ENCODE peak calls at places on chromosomes 13 and 19, in ten cellular contexts. S is heart right ventricle, E is GM13976, A is lower leg skin, N is esophagus squamous epithelium, F is GM23338, C is K562, H is mucosa of descending colon, K is omental fat pad, T is SK-N-SH. J is an unnamed sample.

GRCh38 chr19:53906211-53907192 is 2.6 kb upstream of the CACNG7 start:
- DNase-seq in S (peak; percentile 18), H (peak; percentile 58), K (no peak), N (no peak), F (peak; percentile 81), A (no peak), C (peak; percentile 74), T (peak; percentile 85), E (peak; percentile 88), J (peak; percentile 84)

GRCh38 chr13:40319699-40320586 is 346.5 kb downstream of the FOXO1 start:
- DNase-seq in H (no peak), E (no peak), K (no peak), F (no peak), C (no peak), S (no peak), T (no peak), N (no peak), A (no peak), J (no peak)

GRCh38 chr13:29484796-29485195 is 110.7 kb downstream of the SLC7A1 start:
- DNase-seq in N (no peak), H (no peak), C (no peak), S (no peak), T (no peak), E (no peak), K (no peak), A (no peak), F (no peak), J (no peak)

GRCh38 chr19:45607071-45608029 is 5.3 kb upstream of the GPR4 start:
- DNase-seq in S (peak; percentile 87), C (peak; percentile 68), H (peak; percentile 70), F (peak; percentile 96), N (no peak), E (peak; percentile 56), T (peak; percentile 83), A (peak; percentile 92), K (peak; percentile 72), J (peak; percentile 89)

GRCh38 chr13:113935081-113935511 is 38.8 kb downstream of the C13orf46 start:
- DNase-seq in H (no peak), A (peak; percentile 80), S (no peak), K (no peak), E (no peak), T (peak; percentile 37), C (no peak), N (no peak), F (peak; percentile 43), J (peak; percentile 26)

GRCh38 chr13:88896466-88896865 is 1225.3 kb downstream of the SLITRK5 start:
- DNase-seq in N (no peak), C (no peak), K (no peak), F (no peak), T (no peak), A (peak; percentile 74), H (peak; percentile 41), S (no peak), E (no peak), J (no peak)

GRCh38 chr13:111437417-111437816 is 117.0 kb downstream of the TEX29 start:
- DNase-seq in H (no peak), T (no peak), K (no peak), F (no peak), N (no peak), C (no peak), E (no peak), S (no peak), A (no peak), J (no peak)

GRCh38 chr13:30510811-30511371 is 45.2 kb upstream of the HMGB1 start:
- DNase-seq in K (no peak), F (no peak), N (no peak), H (no peak), E (no peak), C (no peak), A (no peak), T (no peak), S (no peak), J (no peak)

GRCh38 chr13:74794582-74794981 is 660.4 kb upstream of the KLF12 start:
- DNase-seq in C (no peak), N (no peak), H (no peak), E (no peak), T (no peak), S (no peak), K (no peak), A (no peak), F (peak; percentile 16), J (no peak)

GRCh38 chr19:48804496-48804895 is 6.3 kb downstream of the BCAT2 start:
- DNase-seq in T (no peak), A (no peak), K (no peak), E (no peak), H (no peak), N (no peak), C (no peak), S (no peak), F (no peak), J (no peak)

GRCh38 chr19:55305983-55306562 is 19.1 kb downstream of the TMEM150B start:
- DNase-seq in K (no peak), E (no peak), H (no peak), F (peak; percentile 46), A (no peak), S (no peak), C (no peak), T (no peak), N (no peak), J (no peak)

GRCh38 chr13:29436291-29436690 is 159.2 kb downstream of the SLC7A1 start:
- DNase-seq in K (no peak), H (no peak), E (no peak), A (no peak), T (no peak), C (no peak), S (no peak), N (no peak), F (no peak), J (no peak)

GRCh38 chr13:60788156-60788829 is 391.3 kb downstream of the TDRD3 start:
- DNase-seq in K (no peak), H (no peak), C (no peak), F (no peak), E (no peak), A (peak; percentile 86), S (peak; percentile 28), N (no peak), T (no peak), J (no peak)

GRCh38 chr19:49506575-49507105 is 5.8 kb upstream of the FCGRT start:
- DNase-seq in K (no peak), F (peak; percentile 94), T (peak; percentile 84), A (no peak), N (no peak), C (peak; percentile 87), H (peak; percentile 69), E (peak; percentile 88), S (no peak), J (peak; percentile 62)

GRCh38 chr19:16772841-16773240 is 53.2 kb downstream of the NWD1 start:
- DNase-seq in H (no peak), E (no peak), N (no peak), T (no peak), C (no peak), K (no peak), F (no peak), S (no peak), A (no peak), J (no peak)

GRCh38 chr19:4499855-4500254 is 18.4 kb downstream of the PLIN4 start:
- DNase-seq in A (no peak), K (no peak), H (no peak), S (no peak), C (no peak), N (no peak), E (no peak), T (no peak), F (no peak), J (no peak)

GRCh38 chr13:97515643-97516042 is 81.7 kb downstream of the RAP2A start:
- DNase-seq in N (no peak), T (no peak), E (no peak), A (no peak), C (no peak), K (no peak), H (no peak), S (no peak), F (peak; percentile 6), J (no peak)
- TF ChIP-seq CTCF in N (no peak), T (no peak), E (no peak), A (no peak), C (no peak), K (no peak), H (no peak), S (no peak), F (peak; percentile 13), J (no peak)

GRCh38 chr19:41601771-41602170 is 25.1 kb downstream of the CEACAM4 start:
- DNase-seq in E (no peak), H (no peak), N (no peak), T (no peak), C (no peak), S (no peak), F (no peak), A (peak; percentile 80), K (no peak), J (no peak)
- TF ChIP-seq CTCF in E (no peak), H (no peak), N (no peak), T (no peak), C (no peak), S (no peak), F (no peak), A (no peak), K (no peak), J (no peak)

DNA sequence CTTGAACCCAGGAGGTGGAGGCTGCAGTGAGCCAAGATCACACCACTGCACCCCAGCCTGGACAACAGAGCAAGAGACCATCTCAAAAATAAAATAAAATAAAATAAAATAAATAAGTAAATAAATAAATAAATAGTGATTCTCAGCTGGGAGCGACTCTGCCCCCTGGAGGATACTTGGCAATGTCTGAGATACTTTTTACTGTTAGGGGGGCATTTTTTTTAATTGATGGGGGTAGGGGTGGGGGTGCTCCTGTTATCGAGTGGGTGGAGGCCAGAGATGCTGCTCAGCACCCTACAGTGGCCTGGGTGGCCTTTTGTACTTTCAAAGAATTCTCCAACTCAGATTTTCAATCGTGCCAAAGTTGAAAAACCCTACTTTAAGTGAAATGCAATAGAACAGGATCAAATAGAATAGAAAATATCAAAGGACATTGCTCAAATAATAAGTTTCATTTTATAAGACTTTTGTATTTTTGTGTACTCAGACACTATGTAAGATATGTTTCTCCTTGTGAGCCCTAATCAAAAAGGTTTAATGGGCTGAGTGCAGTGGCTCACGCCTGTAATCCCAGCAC is 7.1 kb upstream of the CLPP start:
- DNase-seq in C (no peak), H (no peak), E (no peak), T (no peak), F (peak; percentile 35), K (no peak), N (no peak), A (no peak), S (no peak), J (no peak)
- TF ChIP-seq CTCF in C (peak; percentile 40), H (no peak), E (no peak), T (peak; percentile 59), F (peak; percentile 53), K (no peak), N (no peak), A (no peak), S (peak; percentile 45), J (no peak)

DNA sequence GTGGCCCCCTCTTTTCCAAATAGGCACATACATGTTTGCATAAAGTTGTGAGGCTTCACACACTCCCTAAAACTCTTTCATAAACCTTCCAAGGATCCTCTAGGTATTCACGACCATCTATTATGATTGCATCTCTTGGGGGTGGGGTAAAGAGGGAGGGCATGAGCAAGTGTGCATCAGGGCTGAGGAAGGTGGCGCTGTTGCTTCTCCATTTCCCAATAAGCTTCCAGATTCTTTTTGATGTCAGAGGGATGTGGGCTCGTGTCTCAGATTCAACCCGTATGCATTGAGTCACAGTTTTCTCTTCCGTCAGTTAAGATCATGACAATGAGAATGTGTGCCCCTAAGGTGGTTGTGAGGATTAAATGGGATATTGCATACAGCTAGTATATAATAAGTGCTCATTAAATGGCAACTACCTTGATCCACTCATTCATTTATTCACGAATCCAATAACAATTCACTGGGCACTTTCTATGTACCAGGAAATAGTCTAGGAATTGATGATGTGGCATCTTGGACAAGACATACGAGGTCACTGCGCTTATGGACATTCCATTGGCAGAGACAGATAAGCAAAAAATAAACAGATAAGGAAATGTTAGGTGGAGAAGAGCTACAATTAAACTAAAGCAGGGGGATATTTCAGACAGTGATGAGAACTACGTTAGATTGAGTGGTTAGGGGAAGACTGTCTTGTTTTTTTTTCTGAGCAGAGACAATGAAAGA is 10.3 kb downstream of the CYP2B6 start:
- DNase-seq in E (no peak), N (no peak), K (no peak), H (no peak), A (no peak), S (no peak), F (peak; percentile 64), T (no peak), C (peak; percentile 22), J (no peak)
- TF ChIP-seq CTCF in E (no peak), N (no peak), K (no peak), H (no peak), A (no peak), S (no peak), F (peak; percentile 61), T (no peak), C (peak; percentile 39), J (no peak)